ENCODE peak calls at places on chromosomes 11 and 22, in six cellular contexts. One of them, this sample, is unnamed.

GRCh38 chr11:119361056-119361787 is 14.7 kb upstream of the MFRP start:
- DNase-seq in SJSA1: peak
- DNase-seq in AG04450: peak
- DNase-seq in stomach: no peak
- DNase-seq in body of pancreas: peak
- DNase-seq in CD8-positive, alpha-beta memory T cell: no peak
- DNase-seq in this sample: no peak

GRCh38 chr11:44564198-44564597 is 1.3 kb upstream of the CD82 start:
- DNase-seq in SJSA1: peak
- DNase-seq in AG04450: no peak
- DNase-seq in stomach: peak
- DNase-seq in body of pancreas: peak
- DNase-seq in CD8-positive, alpha-beta memory T cell: no peak
- DNase-seq in this sample: no peak

GRCh38 chr11:130315354-130315970 is 745 bp upstream of the ZBTB44 start:
- DNase-seq in SJSA1: no peak
- DNase-seq in AG04450: no peak
- DNase-seq in stomach: peak
- DNase-seq in body of pancreas: peak
- DNase-seq in CD8-positive, alpha-beta memory T cell: peak
- DNase-seq in this sample: peak

GRCh38 chr22:27144345-27144744 is 487.0 kb downstream of the MIAT start:
- DNase-seq in SJSA1: no peak
- DNase-seq in AG04450: no peak
- DNase-seq in stomach: no peak
- DNase-seq in body of pancreas: no peak
- DNase-seq in CD8-positive, alpha-beta memory T cell: no peak
- DNase-seq in this sample: no peak

GRCh38 chr11:35142481-35143207 is 3.7 kb downstream of the CD44 start:
- DNase-seq in SJSA1: peak
- DNase-seq in AG04450: no peak
- DNase-seq in stomach: no peak
- DNase-seq in body of pancreas: peak
- DNase-seq in CD8-positive, alpha-beta memory T cell: peak
- DNase-seq in this sample: no peak

GRCh38 chr22:33472462-33473344 is 414.5 kb upstream of the SYN3 start:
- DNase-seq in SJSA1: peak
- DNase-seq in AG04450: no peak
- DNase-seq in stomach: no peak
- DNase-seq in body of pancreas: no peak
- DNase-seq in CD8-positive, alpha-beta memory T cell: no peak
- DNase-seq in this sample: no peak

GRCh38 chr22:50201191-50202129 is 649 bp downstream of the SELENOO start:
- DNase-seq in SJSA1: no peak
- DNase-seq in AG04450: no peak
- DNase-seq in stomach: peak
- DNase-seq in body of pancreas: peak
- DNase-seq in CD8-positive, alpha-beta memory T cell: no peak
- DNase-seq in this sample: no peak

GRCh38 chr11:16703795-16704194 is 34.7 kb upstream of the C11orf58 start:
- DNase-seq in SJSA1: no peak
- DNase-seq in AG04450: no peak
- DNase-seq in stomach: no peak
- DNase-seq in body of pancreas: no peak
- DNase-seq in CD8-positive, alpha-beta memory T cell: no peak
- DNase-seq in this sample: no peak

GRCh38 chr11:74112877-74113276 is 57.9 kb downstream of the C2CD3 start:
- DNase-seq in SJSA1: no peak
- DNase-seq in AG04450: no peak
- DNase-seq in stomach: no peak
- DNase-seq in body of pancreas: no peak
- DNase-seq in CD8-positive, alpha-beta memory T cell: no peak
- DNase-seq in this sample: no peak

GRCh38 chr11:125935056-125935455 is 10.8 kb upstream of the VSIG10L2 start:
- DNase-seq in SJSA1: no peak
- DNase-seq in AG04450: no peak
- DNase-seq in stomach: no peak
- DNase-seq in body of pancreas: no peak
- DNase-seq in CD8-positive, alpha-beta memory T cell: no peak
- DNase-seq in this sample: no peak

GRCh38 chr22:44133901-44134511 is 46.7 kb upstream of the PARVG start:
- DNase-seq in SJSA1: peak
- DNase-seq in AG04450: no peak
- DNase-seq in stomach: no peak
- DNase-seq in body of pancreas: peak
- DNase-seq in CD8-positive, alpha-beta memory T cell: no peak
- DNase-seq in this sample: no peak

GRCh38 chr11:29641201-29641600 is 375.6 kb downstream of the KCNA4 start:
- DNase-seq in SJSA1: no peak
- DNase-seq in AG04450: no peak
- DNase-seq in stomach: no peak
- DNase-seq in body of pancreas: no peak
- DNase-seq in CD8-positive, alpha-beta memory T cell: no peak
- DNase-seq in this sample: no peak

GRCh38 chr11:100727410-100727809 is 40.3 kb downstream of the ARHGAP42 start:
- DNase-seq in SJSA1: no peak
- DNase-seq in AG04450: no peak
- DNase-seq in stomach: no peak
- DNase-seq in body of pancreas: no peak
- DNase-seq in CD8-positive, alpha-beta memory T cell: no peak
- DNase-seq in this sample: no peak

GRCh38 chr11:32184057-32185055 is 93.5 kb downstream of the RCN1 start:
- DNase-seq in SJSA1: no peak
- DNase-seq in AG04450: no peak
- DNase-seq in stomach: no peak
- DNase-seq in body of pancreas: no peak
- DNase-seq in CD8-positive, alpha-beta memory T cell: no peak
- DNase-seq in this sample: no peak

GRCh38 chr11:72240461-72241289 is 3.3 kb downstream of the PHOX2A start:
- DNase-seq in SJSA1: no peak
- DNase-seq in AG04450: no peak
- DNase-seq in stomach: no peak
- DNase-seq in body of pancreas: peak
- DNase-seq in CD8-positive, alpha-beta memory T cell: no peak
- DNase-seq in this sample: no peak

GRCh38 chr11:111376453-111376871 is 2.6 kb downstream of the POU2AF1 start:
- DNase-seq in SJSA1: no peak
- DNase-seq in AG04450: no peak
- DNase-seq in stomach: no peak
- DNase-seq in body of pancreas: no peak
- DNase-seq in CD8-positive, alpha-beta memory T cell: no peak
- DNase-seq in this sample: no peak

GRCh38 chr11:64056861-64057260 is 21.1 kb downstream of the FLRT1 start:
- DNase-seq in SJSA1: no peak
- DNase-seq in AG04450: no peak
- DNase-seq in stomach: no peak
- DNase-seq in body of pancreas: no peak
- DNase-seq in CD8-positive, alpha-beta memory T cell: no peak
- DNase-seq in this sample: no peak

GRCh38 chr11:34427171-34427805 is 11.4 kb upstream of the CAT start:
- DNase-seq in SJSA1: peak
- DNase-seq in AG04450: peak
- DNase-seq in stomach: no peak
- DNase-seq in body of pancreas: no peak
- DNase-seq in CD8-positive, alpha-beta memory T cell: no peak
- DNase-seq in this sample: no peak

GRCh38 chr11:125842319-125842948 is 9.3 kb downstream of the PATE4 start:
- DNase-seq in SJSA1: no peak
- DNase-seq in AG04450: no peak
- DNase-seq in stomach: no peak
- DNase-seq in body of pancreas: no peak
- DNase-seq in CD8-positive, alpha-beta memory T cell: no peak
- DNase-seq in this sample: no peak

GRCh38 chr11:122155765-122156527 is 39.9 kb upstream of the BLID start:
- DNase-seq in SJSA1: no peak
- DNase-seq in AG04450: no peak
- DNase-seq in stomach: no peak
- DNase-seq in body of pancreas: no peak
- DNase-seq in CD8-positive, alpha-beta memory T cell: no peak
- DNase-seq in this sample: no peak

GRCh38 chr11:68753300-68753699 is 2.0 kb upstream of the TESMIN start:
- DNase-seq in SJSA1: no peak
- DNase-seq in AG04450: no peak
- DNase-seq in stomach: no peak
- DNase-seq in body of pancreas: no peak
- DNase-seq in CD8-positive, alpha-beta memory T cell: no peak
- DNase-seq in this sample: no peak

GRCh38 chr22:24554316-24555159 is at the start of gene GUCD1:
- DNase-seq in SJSA1: peak
- DNase-seq in AG04450: no peak
- DNase-seq in stomach: peak
- DNase-seq in body of pancreas: peak
- DNase-seq in CD8-positive, alpha-beta memory T cell: peak
- DNase-seq in this sample: peak

GRCh38 chr22:20268289-20268349 is at the start of gene RTN4R:
- DNase-seq in SJSA1: no peak
- DNase-seq in AG04450: no peak
- DNase-seq in stomach: no peak
- DNase-seq in body of pancreas: no peak
- DNase-seq in CD8-positive, alpha-beta memory T cell: no peak
- DNase-seq in this sample: no peak

GRCh38 chr22:49626361-49627216 is 201.1 kb downstream of the BRD1 start:
- DNase-seq in SJSA1: no peak
- DNase-seq in AG04450: no peak
- DNase-seq in stomach: no peak
- DNase-seq in body of pancreas: no peak
- DNase-seq in CD8-positive, alpha-beta memory T cell: no peak
- DNase-seq in this sample: no peak

GRCh38 chr11:64851831-64852337 is 7.4 kb upstream of the CDC42BPG start:
- DNase-seq in SJSA1: no peak
- DNase-seq in AG04450: no peak
- DNase-seq in stomach: no peak
- DNase-seq in body of pancreas: no peak
- DNase-seq in CD8-positive, alpha-beta memory T cell: no peak
- DNase-seq in this sample: peak

GRCh38 chr11:73415854-73416615 is 39.8 kb downstream of the RELT start:
- DNase-seq in SJSA1: no peak
- DNase-seq in AG04450: no peak
- DNase-seq in stomach: no peak
- DNase-seq in body of pancreas: no peak
- DNase-seq in CD8-positive, alpha-beta memory T cell: no peak
- DNase-seq in this sample: no peak

GRCh38 chr22:44524806-44525205 is 26.8 kb upstream of the RTL6 start:
- DNase-seq in SJSA1: no peak
- DNase-seq in AG04450: no peak
- DNase-seq in stomach: no peak
- DNase-seq in body of pancreas: no peak
- DNase-seq in CD8-positive, alpha-beta memory T cell: no peak
- DNase-seq in this sample: no peak

GRCh38 chr11:14386895-14387480 is 28.0 kb upstream of the RRAS2 start:
- DNase-seq in SJSA1: peak
- DNase-seq in AG04450: no peak
- DNase-seq in stomach: no peak
- DNase-seq in body of pancreas: no peak
- DNase-seq in CD8-positive, alpha-beta memory T cell: no peak
- DNase-seq in this sample: no peak

GRCh38 chr11:75069473-75069872 is 27.2 kb downstream of the OR2AT4 start:
- DNase-seq in SJSA1: no peak
- DNase-seq in AG04450: no peak
- DNase-seq in stomach: no peak
- DNase-seq in body of pancreas: no peak
- DNase-seq in CD8-positive, alpha-beta memory T cell: no peak
- DNase-seq in this sample: no peak

GRCh38 chr11:2471804-2472096 is 26.9 kb downstream of the KCNQ1 start:
- DNase-seq in SJSA1: no peak
- DNase-seq in AG04450: no peak
- DNase-seq in stomach: no peak
- DNase-seq in body of pancreas: no peak
- DNase-seq in CD8-positive, alpha-beta memory T cell: no peak
- DNase-seq in this sample: no peak

GRCh38 chr11:2472428-2473186 is 27.8 kb downstream of the KCNQ1 start:
- DNase-seq in SJSA1: no peak
- DNase-seq in AG04450: no peak
- DNase-seq in stomach: peak
- DNase-seq in body of pancreas: no peak
- DNase-seq in CD8-positive, alpha-beta memory T cell: no peak
- DNase-seq in this sample: no peak

GRCh38 chr11:2475151-2475918 is 30.5 kb downstream of the KCNQ1 start:
- DNase-seq in SJSA1: no peak
- DNase-seq in AG04450: no peak
- DNase-seq in stomach: no peak
- DNase-seq in body of pancreas: no peak
- DNase-seq in CD8-positive, alpha-beta memory T cell: no peak
- DNase-seq in this sample: no peak

GRCh38 chr11:2473361-2474058 is 28.7 kb downstream of the KCNQ1 start:
- DNase-seq in SJSA1: no peak
- DNase-seq in AG04450: no peak
- DNase-seq in stomach: peak
- DNase-seq in body of pancreas: no peak
- DNase-seq in CD8-positive, alpha-beta memory T cell: no peak
- DNase-seq in this sample: no peak

GRCh38 chr11:2474059-2474901 is 29.5 kb downstream of the KCNQ1 start:
- DNase-seq in SJSA1: no peak
- DNase-seq in AG04450: no peak
- DNase-seq in stomach: peak
- DNase-seq in body of pancreas: peak
- DNase-seq in CD8-positive, alpha-beta memory T cell: no peak
- DNase-seq in this sample: no peak
- H3K27ac ChIP-seq in SJSA1: no peak
- H3K27ac ChIP-seq in AG04450: no peak
- H3K27ac ChIP-seq in stomach: peak
- H3K27ac ChIP-seq in body of pancreas: peak
- H3K27ac ChIP-seq in CD8-positive, alpha-beta memory T cell: no peak
- H3K27ac ChIP-seq in this sample: no peak

GRCh38 chr11:10564692-10565318 is 3.7 kb downstream of the LYVE1 start:
- DNase-seq in SJSA1: no peak
- DNase-seq in AG04450: no peak
- DNase-seq in stomach: no peak
- DNase-seq in body of pancreas: no peak
- DNase-seq in CD8-positive, alpha-beta memory T cell: no peak
- DNase-seq in this sample: no peak
- H3K4me3 ChIP-seq in SJSA1: no peak
- H3K4me3 ChIP-seq in AG04450: no peak
- H3K4me3 ChIP-seq in stomach: no peak
- H3K4me3 ChIP-seq in body of pancreas: no peak
- H3K4me3 ChIP-seq in CD8-positive, alpha-beta memory T cell: no peak
- H3K4me3 ChIP-seq in this sample: no peak

DNA sequence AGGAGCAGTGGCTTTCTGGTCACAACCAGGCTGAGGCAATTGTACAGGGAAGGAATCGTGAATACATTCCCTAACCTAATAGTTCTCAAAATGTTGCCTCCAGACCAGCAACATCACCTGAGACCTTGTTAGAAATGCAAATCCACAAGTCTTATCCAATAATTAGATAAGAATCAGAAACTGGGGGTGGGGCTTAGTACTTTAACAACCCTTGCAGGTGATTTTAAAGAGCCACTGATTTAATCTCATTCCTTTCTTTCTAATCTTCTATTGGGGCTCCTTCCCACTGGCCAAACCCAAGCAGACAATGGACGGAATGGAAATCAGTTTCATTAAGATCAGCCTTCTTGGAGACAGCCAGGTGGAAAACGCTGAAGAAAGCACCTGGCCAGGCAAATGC is 142.4 kb upstream of the DDI1 start:
- DNase-seq in SJSA1: no peak
- DNase-seq in AG04450: no peak
- DNase-seq in stomach: no peak
- DNase-seq in body of pancreas: no peak
- DNase-seq in CD8-positive, alpha-beta memory T cell: no peak
- DNase-seq in this sample: no peak
- H3K27ac ChIP-seq in SJSA1: peak
- H3K27ac ChIP-seq in AG04450: no peak
- H3K27ac ChIP-seq in stomach: no peak
- H3K27ac ChIP-seq in body of pancreas: no peak
- H3K27ac ChIP-seq in CD8-positive, alpha-beta memory T cell: no peak
- H3K27ac ChIP-seq in this sample: no peak

GRCh38 chr11:86952933-86953637 is 2.1 kb downstream of the FZD4 start:
- DNase-seq in SJSA1: no peak
- DNase-seq in AG04450: no peak
- DNase-seq in stomach: no peak
- DNase-seq in body of pancreas: no peak
- DNase-seq in CD8-positive, alpha-beta memory T cell: no peak
- DNase-seq in this sample: no peak
- H3K4me3 ChIP-seq in SJSA1: no peak
- H3K4me3 ChIP-seq in AG04450: peak
- H3K4me3 ChIP-seq in stomach: peak
- H3K4me3 ChIP-seq in body of pancreas: no peak
- H3K4me3 ChIP-seq in CD8-positive, alpha-beta memory T cell: no peak
- H3K4me3 ChIP-seq in this sample: no peak